ENCODE peak calls at places on chromosomes 13 and 19, in six cellular contexts. S is HL-60, I is dorsolateral prefrontal cortex, E is neuronal stem cell, A is A549, L is uterus. R is an unnamed sample.

GRCh38 chr13:77563110-77563509 is 27.6 kb downstream of the SCEL start:
- DNase-seq in I (no peak), A (no peak), S (no peak), L (no peak), E (no peak), R (no peak)

GRCh38 chr13:64041296-64041695 is 2625.6 kb upstream of the PCDH20 start:
- DNase-seq in S (no peak), L (no peak), A (no peak), I (no peak), E (no peak), R (no peak)

GRCh38 chr13:35164324-35164932 is 222.4 kb downstream of the NBEA start:
- DNase-seq in I (no peak), L (no peak), A (peak; percentile 2), E (peak; percentile 20), S (no peak), R (no peak)

GRCh38 chr13:90717451-90717936 is 630.0 kb upstream of the MIR17HG start:
- DNase-seq in I (no peak), E (peak; percentile 72), S (no peak), A (no peak), L (no peak), R (no peak)

GRCh38 chr19:29084266-29084665 is 128.7 kb downstream of the UQCRFS1 start:
- DNase-seq in S (peak; percentile 61), L (no peak), I (no peak), E (no peak), A (peak; percentile 55), R (no peak)

GRCh38 chr13:29886446-29886845 is 36.0 kb upstream of the UBL3 start:
- DNase-seq in L (no peak), S (no peak), A (no peak), E (no peak), I (no peak), R (no peak)

GRCh38 chr19:50204811-50205675 is 1.6 kb downstream of the MYH14 start:
- DNase-seq in A (no peak), E (peak; percentile 72), L (no peak), S (no peak), I (no peak), R (no peak)

GRCh38 chr13:75754936-75755335 is 118.8 kb downstream of the LMO7 start:
- DNase-seq in E (no peak), S (no peak), I (no peak), A (no peak), L (no peak), R (no peak)

GRCh38 chr13:110714798-110715394 is 1.4 kb downstream of the ING1 start:
- DNase-seq in S (peak; percentile 60), E (peak; percentile 35), A (no peak), L (peak; percentile 68), I (peak; percentile 41), R (no peak)

GRCh38 chr13:64029343-64030093 is 2613.9 kb upstream of the PCDH20 start:
- DNase-seq in A (no peak), I (no peak), L (no peak), E (no peak), S (no peak), R (no peak)

GRCh38 chr19:49923055-49924003 is 5.7 kb upstream of the ATF5 start:
- DNase-seq in I (no peak), E (no peak), L (no peak), A (no peak), S (no peak), R (no peak)

GRCh38 chr13:22082437-22083100 is 411.7 kb downstream of the FGF9 start:
- DNase-seq in I (no peak), S (no peak), E (no peak), A (no peak), L (no peak), R (no peak)

GRCh38 chr13:26996965-26997752 is 174.5 kb downstream of the USP12 start:
- DNase-seq in S (no peak), A (no peak), L (no peak), E (no peak), I (no peak), R (no peak)

GRCh38 chr19:28880735-28881401 is 332.1 kb downstream of the UQCRFS1 start:
- DNase-seq in S (no peak), I (no peak), L (no peak), A (no peak), E (no peak), R (no peak)

GRCh38 chr13:37984357-37984756 is 114.8 kb upstream of the TRPC4 start:
- DNase-seq in S (no peak), I (no peak), L (no peak), A (no peak), E (no peak), R (no peak)

GRCh38 chr13:70960841-70961443 is 852.7 kb upstream of the KLHL1 start:
- DNase-seq in L (no peak), A (no peak), S (peak; percentile 32), E (peak; percentile 29), I (no peak), R (no peak)

GRCh38 chr13:68176486-68176885 is 946.4 kb upstream of the PCDH9 start:
- DNase-seq in A (no peak), L (no peak), I (no peak), E (no peak), S (no peak), R (peak; percentile 34)

GRCh38 chr13:32941368-32941767 is 74.9 kb upstream of the KL start:
- DNase-seq in I (no peak), L (no peak), A (no peak), S (no peak), E (no peak), R (no peak)

GRCh38 chr13:91270031-91270430 is 77.5 kb upstream of the MIR17HG start:
- DNase-seq in I (no peak), L (no peak), S (no peak), A (no peak), E (no peak), R (no peak)

GRCh38 chr13:94480672-94481145 is 1.2 kb upstream of the DCT start:
- DNase-seq in E (no peak), I (no peak), A (no peak), S (peak; percentile 72), L (no peak), R (no peak)

GRCh38 chr13:61415749-61416148 is at the start of gene PCDH20:
- DNase-seq in L (no peak), E (no peak), I (no peak), A (no peak), S (no peak), R (no peak)

GRCh38 chr19:19062454-19063182 is 1.2 kb upstream of the SLC25A42 start:
- DNase-seq in L (no peak), E (no peak), A (peak; percentile 7), S (no peak), I (peak; percentile 57), R (peak; percentile 11)

GRCh38 chr19:19059837-19060611 is 3.8 kb upstream of the SLC25A42 start:
- DNase-seq in A (no peak), I (no peak), S (no peak), E (no peak), L (no peak), R (no peak)

GRCh38 chr19:19059018-19059836 is 4.6 kb upstream of the SLC25A42 start:
- DNase-seq in E (no peak), S (no peak), A (no peak), L (no peak), I (no peak), R (no peak)

GRCh38 chr19:19063183-19064097 is at the start of gene SLC25A42:
- DNase-seq in S (peak; percentile 99), A (peak; percentile 99), L (peak; percentile 100), I (peak; percentile 100), E (peak; percentile 99), R (peak; percentile 99)

DNA sequence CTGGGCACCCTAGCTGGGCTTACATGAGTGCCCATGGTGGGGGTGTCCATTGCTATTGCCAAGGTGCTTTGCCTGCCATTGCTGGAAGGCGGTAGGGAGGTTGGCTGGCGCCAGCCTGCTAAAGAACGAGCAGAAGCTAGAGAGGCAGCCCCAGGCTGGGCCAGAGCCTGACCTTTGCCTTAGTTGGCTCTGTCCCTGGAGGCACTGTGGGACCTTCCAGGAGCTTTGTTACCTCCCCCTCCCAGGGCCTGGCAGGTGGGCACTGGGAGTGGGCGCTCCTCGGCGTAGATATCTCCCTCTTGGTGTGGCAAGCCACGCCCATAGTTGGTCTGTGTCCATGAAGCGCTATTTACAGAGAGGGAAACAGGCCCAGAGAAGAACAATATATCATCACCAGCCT is 2.3 kb upstream of the SLC25A42 start:
- DNase-seq in L (no peak), A (no peak), I (no peak), S (no peak), E (no peak), R (no peak)
- H3K27ac ChIP-seq in L (no peak overlapping the region), A (no peak overlapping the region), I (peak overlapping the region; percentile 64), S (no peak overlapping the region), E (no peak overlapping the region), R (peak overlapping the region; percentile 3)

DNA sequence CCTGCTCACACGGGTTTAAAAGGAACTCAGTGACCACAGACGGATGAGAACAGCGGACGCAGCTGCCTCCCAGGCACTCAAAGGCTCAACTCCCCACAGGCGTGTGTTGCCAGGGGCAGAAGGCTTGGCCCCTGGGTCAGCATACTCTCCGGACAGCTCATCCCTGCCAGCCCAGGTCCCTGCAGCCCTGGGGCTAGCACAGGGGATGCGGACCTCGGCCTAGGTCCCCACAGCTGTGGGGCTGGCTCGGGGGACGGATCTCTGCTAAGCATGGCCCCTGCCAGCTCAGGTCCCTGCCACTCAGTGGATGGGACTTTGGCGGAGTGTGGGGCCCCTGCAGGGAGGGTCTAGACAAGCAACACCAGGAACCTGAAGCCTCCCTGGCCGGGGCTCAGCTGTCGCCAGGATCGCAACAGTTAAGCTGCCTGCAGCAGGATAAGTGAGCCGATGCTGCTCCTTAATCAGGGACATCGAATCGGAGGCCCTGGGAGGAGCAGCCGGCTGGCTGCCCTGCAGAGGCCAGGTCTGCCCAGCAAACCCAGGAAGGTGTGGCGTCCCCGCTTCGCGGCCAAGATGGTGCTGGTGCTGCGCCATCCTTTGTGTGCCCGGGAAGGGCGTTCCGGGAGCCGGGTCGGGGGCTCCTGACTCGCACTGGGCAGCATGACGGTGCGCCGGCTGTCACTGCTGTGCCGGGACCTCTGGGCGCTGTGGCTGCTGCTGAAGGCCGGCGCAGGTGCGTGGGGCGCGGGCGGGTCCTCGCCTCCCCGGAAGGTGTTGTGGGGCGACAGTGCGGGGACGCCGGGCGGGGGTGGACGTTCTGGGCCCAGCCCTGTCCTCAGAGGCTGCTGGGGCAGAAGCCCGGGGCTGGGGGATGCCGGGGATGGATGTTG is 32.5 kb downstream of the MCF2L start:
- DNase-seq in A (no peak), L (no peak), E (peak; percentile 55), I (peak; percentile 85), S (no peak), R (no peak)
- H3K27ac ChIP-seq in A (no peak overlapping the region), L (no peak overlapping the region), E (peak overlapping the region; percentile 62), I (peak overlapping the region; percentile 59), S (no peak overlapping the region), R (no peak overlapping the region)

GRCh38 chr19:33040994-33041827 is 23.5 kb downstream of the RHPN2 start:
- DNase-seq in E (no peak), I (peak; percentile 51), L (no peak), A (peak; percentile 100), S (no peak), R (no peak)
- H3K27ac ChIP-seq in E (no peak overlapping the region), I (peak overlapping the region; percentile 37), L (no peak overlapping the region), A (peak overlapping the region; percentile 87), S (no peak overlapping the region), R (no peak overlapping the region)

DNA sequence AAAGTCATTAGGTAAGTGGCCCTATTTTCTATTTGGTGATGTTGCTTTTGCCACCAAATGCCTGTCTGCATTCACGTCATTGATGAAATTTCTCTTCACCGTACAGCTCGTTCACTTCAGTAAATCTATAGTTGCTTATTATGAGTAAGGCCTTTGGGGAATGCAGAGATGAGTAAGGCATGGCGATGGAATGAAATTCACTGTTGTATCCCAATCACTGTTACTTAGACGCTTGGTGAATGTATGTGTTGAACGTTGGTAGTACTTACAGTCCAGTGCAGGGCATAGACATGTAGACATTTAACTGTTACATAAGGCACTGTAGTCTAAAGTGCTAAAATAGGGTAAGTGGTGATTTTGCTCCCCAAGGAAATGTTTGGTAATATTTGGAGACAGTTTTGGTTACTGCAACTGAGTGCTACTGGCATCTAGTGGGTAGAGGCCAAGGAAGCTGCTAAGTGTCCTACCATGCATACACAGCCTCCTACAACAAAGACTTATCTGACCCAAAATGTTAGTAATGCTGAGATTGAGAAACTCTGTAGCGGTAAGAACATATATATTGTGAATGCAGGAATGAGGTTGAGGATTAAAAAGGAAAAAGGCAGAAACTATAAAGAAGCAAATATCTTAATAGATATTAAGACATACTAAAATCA is 5.8 kb downstream of the AKAP11 start:
- DNase-seq in S (no peak), I (no peak), L (no peak), E (no peak), A (no peak), R (no peak)
- H3K27ac ChIP-seq in S (no peak overlapping the region), I (no peak overlapping the region), L (no peak overlapping the region), E (no peak overlapping the region), A (no peak overlapping the region), R (no peak overlapping the region)

R was measured in AG04450.